ENCODE peak calls at places on chromosomes 2 and 18, in eight cellular contexts. N is fibroblast of the aortic adventitia, Q is PC-9, G is prostate gland, X is fibroblast of lung, H is heart left ventricle, B is colonic mucosa, W is lung. F is an unnamed sample.

GRCh38 chr2:2636813-2637212 is 305.7 kb upstream of the MYT1L start:
- DNase-seq in N (no peak), Q (no peak), G (no peak), X (no peak), H (no peak), B (no peak), W (no peak), F (no peak)

GRCh38 chr2:240876475-240877251 is 8.0 kb downstream of the AGXT start:
- DNase-seq in N (no peak), Q (no peak), G (no peak), X (no peak), H (no peak), B (peak; percentile 78), W (no peak), F (no peak)

GRCh38 chr2:96869824-96870630 is at the start of gene SEMA4C:
- DNase-seq in N (no peak), Q (peak; percentile 60), G (peak; percentile 70), X (peak; percentile 41), H (peak; percentile 86), B (peak; percentile 67), W (peak; percentile 52), F (no peak)

GRCh38 chr2:177972782-177973181 is 99.8 kb downstream of the PDE11A start:
- DNase-seq in N (no peak), Q (no peak), G (no peak), X (no peak), H (no peak), B (no peak), W (no peak), F (no peak)

GRCh38 chr2:126876631-126877030 is 22.1 kb upstream of the TEX51 start:
- DNase-seq in N (no peak), Q (no peak), G (no peak), X (no peak), H (peak; percentile 3), B (no peak), W (no peak), F (no peak)

GRCh38 chr2:73020657-73021370 is 50.7 kb downstream of the SFXN5 start:
- DNase-seq in N (peak; percentile 80), Q (no peak), G (no peak), X (peak; percentile 83), H (peak; percentile 6), B (no peak), W (no peak), F (peak; percentile 22)

GRCh38 chr2:203678971-203679370 is 27.5 kb upstream of the CD28 start:
- DNase-seq in N (no peak), Q (no peak), G (no peak), X (no peak), H (no peak), B (no peak), W (no peak), F (no peak)

GRCh38 chr2:19244460-19245363 is 113.7 kb downstream of the OSR1 start:
- DNase-seq in N (no peak), Q (no peak), G (no peak), X (no peak), H (no peak), B (no peak), W (no peak), F (no peak)

GRCh38 chr2:172249986-172250385 is 147.3 kb upstream of the DLX2 start:
- DNase-seq in N (peak; percentile 83), Q (no peak), G (no peak), X (peak; percentile 76), H (no peak), B (no peak), W (no peak), F (peak; percentile 42)

GRCh38 chr2:160490760-160491367 is 2.7 kb downstream of the RBMS1 start:
- DNase-seq in N (peak; percentile 29), Q (no peak), G (no peak), X (peak; percentile 28), H (no peak), B (no peak), W (no peak), F (no peak)

GRCh38 chr2:160494243-160494642 is 636 bp upstream of the RBMS1 start:
- DNase-seq in N (peak; percentile 40), Q (no peak), G (no peak), X (peak; percentile 47), H (no peak), B (no peak), W (no peak), F (no peak)

GRCh38 chr2:160491922-160492371 is 1.7 kb downstream of the RBMS1 start:
- DNase-seq in N (peak; percentile 82), Q (peak; percentile 10), G (peak; percentile 7), X (peak; percentile 81), H (no peak), B (no peak), W (no peak), F (peak; percentile 37)

GRCh38 chr2:160492401-160493226 is 993 bp downstream of the RBMS1 start:
- DNase-seq in N (peak; percentile 72), Q (peak; percentile 70), G (peak; percentile 73), X (peak; percentile 72), H (peak; percentile 85), B (peak; percentile 57), W (peak; percentile 66), F (no peak)

DNA sequence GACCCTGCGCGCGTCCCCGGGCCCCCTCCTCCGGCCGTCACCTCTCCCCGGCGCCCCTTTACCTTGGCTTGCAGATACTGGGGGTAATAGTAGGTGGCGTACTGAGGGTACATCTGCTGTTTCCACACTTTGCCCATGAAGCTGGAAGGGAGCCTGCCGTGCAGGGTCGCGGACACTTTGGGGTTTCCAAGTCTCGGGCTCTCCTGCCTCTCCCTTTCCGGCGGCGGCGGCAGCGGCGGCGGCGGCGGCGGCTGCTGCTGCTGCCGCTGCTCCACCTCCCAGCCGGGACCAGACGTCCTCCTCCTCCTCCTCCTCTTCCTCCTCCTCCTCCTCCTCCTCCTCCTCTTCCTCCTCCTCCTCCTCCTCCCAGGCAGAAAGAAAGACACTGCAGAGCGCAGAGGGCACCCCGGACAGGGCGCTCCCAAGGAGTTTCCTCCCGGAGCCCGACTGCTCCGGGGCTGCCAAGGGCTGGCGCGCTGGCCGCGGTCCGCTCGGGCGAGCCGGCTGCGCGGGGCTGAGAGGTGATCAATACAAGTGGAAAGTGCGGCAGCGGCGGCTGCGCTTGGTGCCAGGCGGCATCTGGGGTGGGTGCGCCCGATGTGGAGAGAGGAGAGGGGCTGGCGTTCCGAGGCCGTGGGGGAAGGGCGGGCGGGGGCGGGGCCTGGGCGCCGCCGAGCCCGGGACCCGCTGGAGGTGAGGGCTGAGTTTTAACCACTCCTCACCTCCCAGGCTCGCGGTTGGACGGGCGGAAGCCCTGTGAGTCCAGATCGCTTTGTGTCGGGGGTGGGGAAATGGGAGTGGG is at the start of gene RBMS1:
- DNase-seq in N (peak; percentile 69), Q (peak; percentile 57), G (peak; percentile 51), X (peak; percentile 66), H (peak; percentile 77), B (peak; percentile 39), W (peak; percentile 55), F (no peak)
- TF ChIP-seq CTCF in N (no peak), Q (no peak), G (no peak), X (no peak), H (no peak), B (no peak), W (no peak), F (no peak)

DNA sequence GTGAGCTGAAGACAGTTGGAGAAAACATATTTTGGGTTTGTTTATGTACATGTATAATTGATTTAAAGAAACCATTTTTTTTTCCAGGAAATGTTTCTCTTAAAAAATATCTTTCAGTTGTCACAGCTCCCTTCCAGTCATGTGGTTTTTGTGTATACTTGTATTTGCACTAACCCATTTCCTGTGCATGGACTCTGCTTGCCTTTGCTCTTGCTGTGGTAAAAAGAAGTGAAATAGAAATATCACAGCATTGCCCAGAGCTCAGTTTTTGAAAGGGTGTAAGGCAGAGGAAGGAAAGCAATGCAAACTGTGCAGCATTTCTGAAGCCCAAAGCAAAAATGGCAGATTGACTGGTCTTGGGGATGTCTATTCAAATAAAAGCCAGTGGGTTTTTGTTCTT is 10.4 kb upstream of the DOCK10 start:
- DNase-seq in N (no peak), Q (no peak), G (no peak), X (peak; percentile 18), H (no peak), B (no peak), W (no peak), F (no peak)
- H3K4me3 ChIP-seq in N (no peak overlapping the region), Q (no peak overlapping the region), G (no peak overlapping the region), X (no peak overlapping the region), H (no peak overlapping the region), B (no peak overlapping the region), W (no peak overlapping the region), F (no peak overlapping the region)

GRCh38 chr2:113084249-113085000 is 16.7 kb downstream of the IL1F10 start:
- DNase-seq in N (peak; percentile 44), Q (no peak), G (no peak), X (peak; percentile 18), H (no peak), B (no peak), W (no peak), F (no peak)
- TF ChIP-seq CTCF in N (peak; percentile 61), Q (peak; percentile 66), G (peak; percentile 55), X (peak; percentile 49), H (peak; percentile 9), B (peak; percentile 30), W (peak; percentile 9), F (peak; percentile 52)

GRCh38 chr2:25253153-25253617 is 84.8 kb upstream of the POMC start:
- DNase-seq in N (no peak), Q (no peak), G (no peak), X (no peak), H (no peak), B (no peak), W (no peak), F (no peak)
- H3K4me3 ChIP-seq in N (no peak overlapping the region), Q (no peak overlapping the region), G (no peak overlapping the region), X (no peak overlapping the region), H (no peak overlapping the region), B (peak overlapping the region; percentile 71), W (no peak overlapping the region), F (no peak overlapping the region)

DNA sequence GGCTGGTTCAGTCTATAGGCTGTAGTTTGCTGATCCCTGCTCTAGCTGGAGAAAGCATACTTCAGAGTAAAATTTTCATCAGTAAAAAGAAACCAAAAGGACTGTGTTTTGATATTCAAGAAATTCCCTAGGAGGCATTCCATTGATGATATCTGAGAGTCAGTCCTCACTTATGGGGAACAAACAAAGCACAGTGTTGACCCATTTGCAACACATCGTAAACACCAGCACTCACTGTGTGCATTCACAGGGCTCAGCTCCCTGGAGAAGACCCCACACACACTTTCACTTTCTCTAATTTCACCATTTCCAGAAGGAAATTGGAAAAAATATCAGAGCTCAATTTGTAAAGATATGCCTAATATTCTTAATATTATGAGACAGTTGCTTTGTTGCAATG is 147.1 kb downstream of the PIEZO2 start:
- DNase-seq in N (no peak), Q (no peak), G (no peak), X (no peak), H (no peak), B (no peak), W (no peak), F (no peak)
- TF ChIP-seq CTCF in N (no peak), Q (no peak), G (no peak), X (no peak), H (no peak), B (no peak), W (no peak), F (no peak)